ENCODE peak calls at places on chromosome 9, in five cellular contexts. V, C, L, F and T are unnamed samples.

GRCh38 chr9:28249424-28249823 is 676.1 kb upstream of the C9orf72 start:
- DNase-seq in V (no peak), C (no peak), L (no peak), F (no peak), T (no peak)

GRCh38 chr9:96067004-96067403 is 191.5 kb downstream of the ERCC6L2 start:
- DNase-seq in V (no peak), C (no peak), L (no peak), F (no peak), T (no peak)

GRCh38 chr9:87406545-87407166 is 91.0 kb upstream of the DAPK1 start:
- DNase-seq in V (no peak), C (no peak), L (no peak), F (no peak), T (no peak)

GRCh38 chr9:98707158-98708102 is 1.3 kb downstream of the GABBR2 start:
- DNase-seq in V (no peak), C (no peak), L (no peak), F (peak; percentile 23), T (no peak)

GRCh38 chr9:2493106-2493505 is 128.5 kb upstream of the VLDLR start:
- DNase-seq in V (no peak), C (no peak), L (no peak), F (no peak), T (no peak)

GRCh38 chr9:88174324-88174723 is 36.0 kb upstream of the SPATA31C2 start:
- DNase-seq in V (no peak), C (no peak), L (no peak), F (no peak), T (no peak)

GRCh38 chr9:92424340-92424739 is at the start of gene OMD:
- DNase-seq in V (no peak), C (no peak), L (no peak), F (no peak), T (no peak)

GRCh38 chr9:82531795-82532194 is 531.1 kb downstream of the RASEF start:
- DNase-seq in V (no peak), C (no peak), L (no peak), F (no peak), T (no peak)

GRCh38 chr9:96460877-96461276 is 10.9 kb downstream of the HABP4 start:
- DNase-seq in V (no peak), C (no peak), L (no peak), F (no peak), T (no peak)

GRCh38 chr9:116278326-116278725 is 124.7 kb downstream of the PAPPA start:
- DNase-seq in V (peak; percentile 32), C (no peak), L (no peak), F (no peak), T (no peak)

GRCh38 chr9:89525673-89526374 is 27.9 kb upstream of the SEMA4D start:
- DNase-seq in V (no peak), C (no peak), L (peak; percentile 63), F (no peak), T (no peak)

GRCh38 chr9:12972608-12973589 is 198.1 kb downstream of the LURAP1L start:
- DNase-seq in V (no peak), C (peak; percentile 20), L (peak; percentile 35), F (no peak), T (no peak)

GRCh38 chr9:133113163-133113927 is 7.7 kb downstream of the RALGDS start:
- DNase-seq in V (peak; percentile 92), C (no peak), L (no peak), F (no peak), T (no peak)

GRCh38 chr9:86408121-86408520 is 53.9 kb upstream of the TUT7 start:
- DNase-seq in V (no peak), C (no peak), L (no peak), F (no peak), T (no peak)

GRCh38 chr9:68427216-68427994 is 71.0 kb downstream of the PGM5 start:
- DNase-seq in V (no peak), C (no peak), L (no peak), F (no peak), T (no peak)

GRCh38 chr9:86713456-86713855 is 233.8 kb downstream of the GAS1 start:
- DNase-seq in V (no peak), C (no peak), L (no peak), F (no peak), T (no peak)

GRCh38 chr9:88532320-88532719 is 2.7 kb upstream of the NXNL2 start:
- DNase-seq in V (no peak), C (no peak), L (no peak), F (no peak), T (no peak)

GRCh38 chr9:104858271-104858670 is 69.7 kb downstream of the ABCA1 start:
- DNase-seq in V (no peak), C (no peak), L (no peak), F (no peak), T (no peak)

GRCh38 chr9:100066539-100066938 is 32.3 kb downstream of the ERP44 start:
- DNase-seq in V (no peak), C (no peak), L (no peak), F (no peak), T (no peak)

GRCh38 chr9:93575706-93576295 is 583 bp upstream of the PHF2 start:
- DNase-seq in V (peak; percentile 75), C (peak; percentile 55), L (peak; percentile 74), F (peak; percentile 70), T (no peak)

GRCh38 chr9:21031091-21031817 is at the start of gene HACD4:
- DNase-seq in V (peak; percentile 64), C (peak; percentile 59), L (peak; percentile 28), F (peak; percentile 60), T (peak; percentile 59)

GRCh38 chr9:134040831-134041648 is 15.8 kb downstream of the BRD3OS start:
- DNase-seq in V (no peak), C (peak; percentile 31), L (no peak), F (peak; percentile 43), T (no peak)

GRCh38 chr9:93089481-93089991 is 6.5 kb upstream of the CARD19 start:
- DNase-seq in V (no peak), C (no peak), L (no peak), F (no peak), T (no peak)

GRCh38 chr9:14030350-14030823 is 283.6 kb downstream of the NFIB start:
- DNase-seq in V (no peak), C (no peak), L (no peak), F (peak; percentile 6), T (no peak)

GRCh38 chr9:134660407-134660806 is 18.8 kb downstream of the COL5A1 start:
- DNase-seq in V (no peak), C (no peak), L (no peak), F (no peak), T (no peak)

GRCh38 chr9:37939575-37940095 is 35.7 kb upstream of the SLC25A51 start:
- DNase-seq in V (no peak), C (no peak), L (no peak), F (no peak), T (no peak)

GRCh38 chr9:120372040-120372439 is 207.9 kb downstream of the CDK5RAP2 start:
- DNase-seq in V (no peak), C (no peak), L (no peak), F (no peak), T (no peak)

GRCh38 chr9:83623634-83623991 is 670 bp downstream of the IDNK start:
- DNase-seq in V (no peak), C (no peak), L (peak; percentile 18), F (no peak), T (no peak)

GRCh38 chr9:125435776-125436612 is 174.4 kb downstream of the GAPVD1 start:
- DNase-seq in V (no peak), C (no peak), L (no peak), F (no peak), T (no peak)

GRCh38 chr9:37897665-37898064 is 6.3 kb downstream of the SLC25A51 start:
- DNase-seq in V (no peak), C (no peak), L (no peak), F (no peak), T (no peak)

GRCh38 chr9:109422641-109423040 is 75.5 kb downstream of the PTPN3 start:
- DNase-seq in V (no peak), C (no peak), L (no peak), F (no peak), T (no peak)

GRCh38 chr9:98488578-98489312 is 220.0 kb downstream of the GABBR2 start:
- DNase-seq in V (peak; percentile 98), C (no peak), L (no peak), F (no peak), T (no peak)

GRCh38 chr9:121974421-121974820 is 118.7 kb downstream of the TTLL11 start:
- DNase-seq in V (no peak), C (no peak), L (no peak), F (no peak), T (no peak)

GRCh38 chr9:98007251-98007928 is 24.2 kb downstream of the ANP32B start:
- DNase-seq in V (no peak), C (no peak), L (no peak), F (no peak), T (no peak)

GRCh38 chr9:116501871-116502270 is 185.2 kb upstream of the TRIM32 start:
- DNase-seq in V (peak; percentile 74), C (no peak), L (no peak), F (no peak), T (no peak)

GRCh38 chr9:73869261-73869660 is 627.9 kb upstream of the RORB start:
- DNase-seq in V (peak; percentile 5), C (peak; percentile 7), L (peak; percentile 83), F (no peak), T (no peak)

GRCh38 chr9:115018547-115019435 is 88.4 kb upstream of the TNFSF8 start:
- DNase-seq in V (no peak), C (peak; percentile 34), L (no peak), F (no peak), T (no peak)

GRCh38 chr9:105510024-105510423 is 47.9 kb upstream of the FKTN start:
- DNase-seq in V (peak; percentile 57), C (no peak), L (no peak), F (no peak), T (no peak)